ENCODE peak calls at places on chromosomes 7 and 10, in six cellular contexts. A is astrocyte, P is pancreas, R is PC-3, V is GM12878, Q is prostate gland. T is an unnamed sample.
A peak's percentile ranks its signal among the peaks of the same experiment; 100 is the strongest.

GRCh38 chr7:148982596-148983219 is 45.6 kb downstream of the PDIA4 start:
- DNase-seq in A (no peak), P (no peak), R (peak; percentile 18), V (no peak), Q (no peak), T (no peak)

GRCh38 chr10:36281871-36282331 is 639.8 kb upstream of the FZD8 start:
- DNase-seq in A (peak; percentile 2), P (no peak), R (no peak), V (no peak), Q (no peak), T (no peak)

GRCh38 chr7:28784166-28784870 is 173.8 kb downstream of the TRIL start:
- DNase-seq in A (peak; percentile 94), P (no peak), R (no peak), V (no peak), Q (no peak), T (no peak)

GRCh38 chr7:2465928-2466327 is 10.3 kb downstream of the GRIFIN start:
- DNase-seq in A (no peak), P (no peak), R (no peak), V (no peak), Q (no peak), T (no peak)

GRCh38 chr10:69411476-69411875 is 5.2 kb downstream of the TACR2 start:
- DNase-seq in A (no peak), P (no peak), R (no peak), V (no peak), Q (no peak), T (no peak)

GRCh38 chr10:104347295-104348045 is 6.2 kb upstream of the CFAP58 start:
- DNase-seq in A (no peak), P (no peak), R (no peak), V (no peak), Q (no peak), T (no peak)

GRCh38 chr10:3068968-3069737 is 1.8 kb downstream of the PFKP start:
- DNase-seq in A (no peak), P (peak; percentile 55), R (no peak), V (no peak), Q (no peak), T (peak; percentile 38)

GRCh38 chr7:17532861-17533404 is 234.5 kb downstream of the AHR start:
- DNase-seq in A (peak; percentile 98), P (no peak), R (peak; percentile 96), V (no peak), Q (peak; percentile 36), T (no peak)

GRCh38 chr7:149811831-149812490 is 26.2 kb upstream of the ZNF862 start:
- DNase-seq in A (no peak), P (peak; percentile 75), R (no peak), V (no peak), Q (no peak), T (no peak)

GRCh38 chr7:50805425-50806130 is 22.9 kb upstream of the GRB10 start:
- DNase-seq in A (no peak), P (no peak), R (peak; percentile 11), V (no peak), Q (no peak), T (no peak)

GRCh38 chr10:90674461-90674860 is 183.4 kb downstream of the HTR7 start:
- DNase-seq in A (no peak), P (no peak), R (no peak), V (no peak), Q (no peak), T (no peak)

GRCh38 chr10:5910323-5911100 is 20.5 kb downstream of the FBH1 start:
- DNase-seq in A (no peak), P (no peak), R (no peak), V (no peak), Q (no peak), T (no peak)

GRCh38 chr10:71496927-71497801 is 100.4 kb downstream of the CDH23 start:
- DNase-seq in A (no peak), P (no peak), R (no peak), V (no peak), Q (no peak), T (no peak)

GRCh38 chr7:31603076-31603475 is 83.9 kb upstream of the PPP1R17 start:
- DNase-seq in A (peak; percentile 58), P (no peak), R (peak; percentile 24), V (no peak), Q (no peak), T (no peak)

GRCh38 chr7:48183965-48184364 is 12.7 kb downstream of the ABCA13 start:
- DNase-seq in A (no peak), P (no peak), R (no peak), V (no peak), Q (no peak), T (no peak)

GRCh38 chr10:31101123-31101522 is 69.5 kb upstream of the ZNF438 start:
- DNase-seq in A (peak; percentile 92), P (no peak), R (peak; percentile 80), V (peak; percentile 59), Q (no peak), T (no peak)

GRCh38 chr10:117311261-117311660 is 64.0 kb downstream of the PDZD8 start:
- DNase-seq in A (peak; percentile 6), P (no peak), R (peak; percentile 4), V (no peak), Q (no peak), T (no peak)

GRCh38 chr10:80382989-80383388 is 25.4 kb upstream of the PRXL2A start:
- DNase-seq in A (no peak), P (no peak), R (no peak), V (peak; percentile 19), Q (peak; percentile 21), T (peak; percentile 40)

GRCh38 chr7:95772298-95772770 is at the start of gene DYNC1I1:
- DNase-seq in A (peak; percentile 42), P (peak; percentile 87), R (peak; percentile 80), V (no peak), Q (peak; percentile 46), T (peak; percentile 61)

GRCh38 chr10:122530177-122530576 is 30.4 kb upstream of the DMBT1 start:
- DNase-seq in A (no peak), P (no peak), R (no peak), V (no peak), Q (no peak), T (no peak)

GRCh38 chr7:146002431-146003078 is 114.0 kb upstream of the CNTNAP2 start:
- DNase-seq in A (no peak), P (no peak), R (peak; percentile 8), V (peak; percentile 2), Q (no peak), T (no peak)

GRCh38 chr10:34578468-34578867 is 236.6 kb downstream of the PARD3 start:
- DNase-seq in A (no peak), P (no peak), R (no peak), V (no peak), Q (no peak), T (no peak)

GRCh38 chr10:124944982-124945381 is 3.1 kb downstream of the ZRANB1 start:
- DNase-seq in A (peak; percentile 64), P (no peak), R (no peak), V (no peak), Q (no peak), T (no peak)

GRCh38 chr10:119176166-119176565 is 2.4 kb downstream of the PRDX3 start:
- DNase-seq in A (no peak), P (no peak), R (no peak), V (no peak), Q (no peak), T (no peak)

GRCh38 chr7:80499350-80499955 is 12.4 kb downstream of the GNAT3 start:
- DNase-seq in A (peak; percentile 94), P (no peak), R (peak; percentile 89), V (no peak), Q (no peak), T (no peak)

GRCh38 chr10:97889461-97890265 is 40.0 kb downstream of the GOLGA7B start:
- DNase-seq in A (peak; percentile 63), P (no peak), R (peak; percentile 92), V (no peak), Q (no peak), T (no peak)

GRCh38 chr7:91636129-91636724 is 244.3 kb downstream of the MTERF1 start:
- DNase-seq in A (peak; percentile 4), P (no peak), R (peak; percentile 57), V (no peak), Q (no peak), T (peak; percentile 22)

GRCh38 chr7:100705341-100705752 is 574 bp upstream of the POP7 start:
- DNase-seq in A (peak; percentile 39), P (peak; percentile 93), R (peak; percentile 68), V (peak; percentile 36), Q (peak; percentile 64), T (peak; percentile 86)

DNA sequence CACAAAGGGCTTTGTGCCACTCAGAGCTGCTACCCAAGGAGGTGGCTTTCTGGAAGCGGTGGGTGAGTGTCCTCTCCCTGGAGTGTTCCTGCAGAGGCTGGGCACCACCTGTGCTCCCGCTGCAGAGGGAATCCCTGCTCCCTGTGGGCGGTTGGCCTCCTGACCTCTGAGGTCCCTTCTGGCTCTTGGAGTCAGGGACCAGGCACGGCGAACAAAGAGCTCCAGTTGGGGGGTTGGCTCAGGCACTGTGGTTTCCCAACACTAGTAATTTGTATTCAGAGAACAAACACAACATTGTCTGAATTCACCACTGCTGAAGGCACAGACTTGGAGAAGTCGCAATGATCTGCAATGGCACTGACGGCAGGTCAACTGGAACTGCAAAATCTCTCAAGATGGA is 328.9 kb downstream of the PRPF18 start:
- DNase-seq in A (no peak), P (no peak), R (no peak), V (no peak), Q (no peak), T (no peak)
- H3K27ac ChIP-seq in A (no peak overlapping the region), P (no peak overlapping the region), R (no peak overlapping the region), V (no peak overlapping the region), Q (no peak overlapping the region), T (no peak overlapping the region)

DNA sequence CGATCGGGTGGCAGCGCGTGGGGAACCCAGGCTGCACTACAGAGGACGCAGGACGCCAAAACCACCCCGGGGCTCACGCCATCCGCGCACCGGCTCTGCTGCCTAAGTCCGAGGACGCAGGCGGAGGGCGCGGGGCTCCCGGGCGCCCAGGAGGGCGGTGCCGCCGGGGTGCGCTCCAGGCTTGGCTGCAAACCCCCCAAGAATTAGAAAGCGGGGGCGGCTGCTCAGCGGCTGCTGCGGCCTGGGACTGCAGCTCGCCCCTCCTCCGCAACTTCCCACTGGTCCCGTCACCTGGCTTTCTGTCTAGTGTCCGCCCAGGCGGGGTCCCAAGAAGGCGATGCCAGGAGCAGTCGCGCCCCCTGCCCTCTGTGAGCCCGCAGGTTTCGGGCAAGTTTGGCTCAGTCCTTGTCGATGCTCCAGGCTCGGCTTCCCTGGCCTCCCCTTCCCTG is 1.7 kb upstream of the POU6F2 start:
- DNase-seq in A (no peak), P (peak; percentile 69), R (no peak), V (no peak), Q (no peak), T (no peak)
- H3K4me3 ChIP-seq in A (no peak overlapping the region), P (no peak overlapping the region), R (no peak overlapping the region), V (no peak overlapping the region), Q (no peak overlapping the region), T (no peak overlapping the region)

GRCh38 chr7:1307828-1308227 is 75.2 kb downstream of the UNCX start:
- DNase-seq in A (no peak), P (no peak), R (no peak), V (no peak), Q (no peak), T (no peak)
- H3K9me3 ChIP-seq in A (no peaks in the 10 kb centered on the region), P (no peaks in the 10 kb centered on the region), R (no peaks in the 10 kb centered on the region), V (no peaks in the 10 kb centered on the region), Q (no peaks in the 10 kb centered on the region), T (no peaks in the 10 kb centered on the region)

GRCh38 chr10:73954737-73955136 is 43.2 kb upstream of the VCL start:
- DNase-seq in A (no peak), P (no peak), R (no peak), V (no peak), Q (no peak), T (no peak)

GRCh38 chr10:73955719-73956118 is 42.2 kb upstream of the VCL start:
- DNase-seq in A (no peak), P (no peak), R (no peak), V (no peak), Q (no peak), T (no peak)

GRCh38 chr10:73953665-73954064 is 42.7 kb downstream of the PLAU start:
- DNase-seq in A (peak; percentile 94), P (no peak), R (no peak), V (no peak), Q (no peak), T (no peak)

GRCh38 chr10:73956476-73957338 is 41.2 kb upstream of the VCL start:
- DNase-seq in A (peak; percentile 61), P (no peak), R (peak; percentile 67), V (peak; percentile 66), Q (no peak), T (peak; percentile 24)
- H3K27ac ChIP-seq in A (no peak overlapping the region), P (no peak overlapping the region), R (no peak overlapping the region), V (peak overlapping the region; percentile 80), Q (peak overlapping the region; percentile 66), T (peak overlapping the region; percentile 61)